ENCODE peak calls at places on chromosomes 12 and 14, in six cellular contexts. L is endothelial cell of umbilical vein, T is IMR-90, G is body of pancreas, Z is thyroid gland, R is transverse colon. S is an unnamed sample.
A peak's percentile ranks its signal among the peaks of the same experiment; 100 is the strongest.

GRCh38 chr12:84912191-84913142 is at the start of gene SLC6A15:
- DNase-seq in L (peak; percentile 27), T (peak; percentile 46), G (peak; percentile 27), Z (peak; percentile 59), R (no peak), S (peak; percentile 85)

GRCh38 chr12:88509851-88510250 is 70.4 kb downstream of the KITLG start:
- DNase-seq in L (no peak), T (no peak), G (no peak), Z (no peak), R (no peak), S (no peak)

GRCh38 chr12:124925117-124925516 is 10.7 kb upstream of the UBC start:
- DNase-seq in L (no peak), T (no peak), G (no peak), Z (no peak), R (no peak), S (no peak)

GRCh38 chr14:69664190-69664742 is 52.9 kb downstream of the SUSD6 start:
- DNase-seq in L (no peak), T (no peak), G (no peak), Z (no peak), R (no peak), S (no peak)

GRCh38 chr12:97650242-97650641 is 187.6 kb downstream of the RMST start:
- DNase-seq in L (no peak), T (no peak), G (no peak), Z (no peak), R (no peak), S (no peak)

GRCh38 chr12:94779520-94779919 is 129.2 kb upstream of the TMCC3 start:
- DNase-seq in L (peak; percentile 58), T (peak; percentile 26), G (no peak), Z (no peak), R (no peak), S (no peak)

GRCh38 chr12:481422-481821 is 21.7 kb downstream of the B4GALNT3 start:
- DNase-seq in L (no peak), T (peak; percentile 11), G (peak; percentile 33), Z (no peak), R (no peak), S (no peak)

GRCh38 chr12:34219046-34219770 is 196.9 kb downstream of the ALG10 start:
- DNase-seq in L (no peak), T (peak; percentile 5), G (no peak), Z (no peak), R (no peak), S (no peak)

GRCh38 chr12:113097716-113098427 is 37.7 kb downstream of the RASAL1 start:
- DNase-seq in L (no peak), T (no peak), G (peak; percentile 35), Z (peak; percentile 46), R (no peak), S (peak; percentile 71)

GRCh38 chr12:122230798-122231197 is 4.9 kb upstream of the DIABLO start:
- DNase-seq in L (no peak), T (no peak), G (no peak), Z (no peak), R (no peak), S (no peak)

GRCh38 chr12:122228092-122228491 is 2.2 kb upstream of the DIABLO start:
- DNase-seq in L (no peak), T (no peak), G (no peak), Z (no peak), R (no peak), S (no peak)

GRCh38 chr12:122225683-122226365 is at the start of gene DIABLO:
- DNase-seq in L (peak; percentile 100), T (peak; percentile 99), G (peak; percentile 100), Z (peak; percentile 100), R (peak; percentile 100), S (peak; percentile 100)

GRCh38 chr12:122227341-122227740 is 1.5 kb upstream of the DIABLO start:
- DNase-seq in L (no peak), T (no peak), G (no peak), Z (no peak), R (no peak), S (no peak)

GRCh38 chr12:122226366-122227222 is 742 bp upstream of the DIABLO start:
- DNase-seq in L (no peak), T (no peak), G (no peak), Z (no peak), R (no peak), S (peak; percentile 21)
- H3K27ac ChIP-seq in L (no peak overlapping the region), T (no peak overlapping the region), G (no peak overlapping the region), Z (no peak overlapping the region), R (peak overlapping the region; percentile 60), S (peak overlapping the region; percentile 34)

GRCh38 chr12:109462868-109463692 is 14.0 kb downstream of the KCTD10 start:
- DNase-seq in L (peak; percentile 92), T (peak; percentile 98), G (peak; percentile 64), Z (peak; percentile 95), R (peak; percentile 74), S (peak; percentile 83)
- TF ChIP-seq POLR2A in L (peak; percentile 23), T (peak; percentile 84), G (no peak), Z (no peak), R (no peak), S (no peak)

GRCh38 chr12:31519525-31519924 is 71.4 kb downstream of the DENND5B start:
- DNase-seq in L (no peak), T (no peak), G (no peak), Z (no peak), R (no peak), S (no peak)
- H3K4me1 ChIP-seq in L (peaks cover 41% of the 10 kb centered on the region), T (peaks cover 23% of the 10 kb centered on the region), G (peaks cover 33% of the 10 kb centered on the region), Z (peaks cover 11% of the 10 kb centered on the region), R (peaks cover 12% of the 10 kb centered on the region), S (peaks cover 17% of the 10 kb centered on the region)

GRCh38 chr12:115000038-115000437 is 316.1 kb upstream of the TBX3 start:
- DNase-seq in L (no peak), T (peak; percentile 54), G (peak; percentile 16), Z (no peak), R (no peak), S (peak; percentile 35)
- H3K27ac ChIP-seq in L (no peak overlapping the region), T (no peak overlapping the region), G (no peak overlapping the region), Z (no peak overlapping the region), R (no peak overlapping the region), S (peak overlapping the region; percentile 52)

GRCh38 chr14:24673534-24674203 is 39.7 kb upstream of the GZMB start:
- DNase-seq in L (no peak), T (no peak), G (no peak), Z (no peak), R (peak; percentile 27), S (no peak)

GRCh38 chr14:24670594-24670993 is 36.6 kb upstream of the GZMB start:
- DNase-seq in L (no peak), T (no peak), G (no peak), Z (no peak), R (no peak), S (no peak)

GRCh38 chr14:24673059-24673458 is 39.1 kb upstream of the GZMB start:
- DNase-seq in L (no peak), T (no peak), G (no peak), Z (no peak), R (no peak), S (no peak)

GRCh38 chr14:24677956-24678355 is 44.0 kb upstream of the GZMB start:
- DNase-seq in L (no peak), T (no peak), G (no peak), Z (no peak), R (no peak), S (no peak)

DNA sequence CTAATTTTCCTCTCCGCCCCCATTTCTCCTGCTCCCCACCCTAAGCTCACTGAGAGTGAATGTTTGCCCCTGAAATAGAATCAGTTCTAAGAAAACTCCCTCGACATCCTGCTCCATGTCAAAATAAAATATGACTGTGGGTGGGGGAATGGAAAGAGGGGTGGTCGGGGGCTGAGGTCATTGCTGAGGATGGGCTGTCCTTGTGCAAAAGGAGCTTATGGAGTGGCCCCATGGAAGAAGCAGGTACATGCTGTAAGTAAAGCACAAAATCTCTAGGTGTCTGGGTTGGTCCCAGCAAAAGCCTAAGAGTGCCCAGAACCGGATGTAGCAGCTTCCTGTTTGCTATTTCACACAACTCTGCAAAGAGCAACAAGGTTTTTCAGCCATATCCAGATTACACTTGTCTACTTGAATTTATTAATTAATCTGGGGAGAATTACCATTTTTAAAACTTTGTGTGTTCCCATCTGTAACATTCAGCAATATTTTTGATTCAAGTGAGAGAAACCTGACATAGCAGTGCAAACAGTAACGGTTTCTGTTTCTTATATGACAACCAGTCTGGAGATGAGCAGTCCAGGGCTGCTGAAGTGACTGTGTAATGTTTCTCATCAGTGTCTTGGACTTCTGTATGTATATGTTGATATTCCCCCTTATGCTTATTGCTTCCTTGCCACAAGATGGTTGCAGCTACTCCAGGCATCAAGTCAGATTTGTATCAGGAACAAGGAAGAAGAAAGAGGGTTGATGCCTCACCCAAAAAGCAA is 40.4 kb upstream of the GZMB start:
- DNase-seq in L (no peak), T (no peak), G (no peak), Z (no peak), R (no peak), S (no peak)
- TF ChIP-seq POLR2A in L (no peak), T (no peak), G (no peak), Z (no peak), R (no peak), S (no peak)

GRCh38 chr14:93972618-93973205 is 3.7 kb downstream of the ASB2 start:
- DNase-seq in L (no peak), T (no peak), G (no peak), Z (no peak), R (no peak), S (no peak)

GRCh38 chr14:93974833-93975232 is 1.5 kb downstream of the ASB2 start:
- DNase-seq in L (no peak), T (no peak), G (no peak), Z (no peak), R (no peak), S (no peak)

GRCh38 chr14:93975791-93976476 is 436 bp downstream of the ASB2 start:
- DNase-seq in L (no peak), T (no peak), G (no peak), Z (no peak), R (no peak), S (peak; percentile 67)

GRCh38 chr14:93973607-93974006 is 2.8 kb downstream of the ASB2 start:
- DNase-seq in L (no peak), T (no peak), G (no peak), Z (no peak), R (no peak), S (no peak)

GRCh38 chr14:93974299-93974698 is 2.1 kb downstream of the ASB2 start:
- DNase-seq in L (no peak), T (no peak), G (no peak), Z (no peak), R (no peak), S (no peak)
- H3K4me1 ChIP-seq in L (no peaks in the 10 kb centered on the region), T (peaks cover 7% of the 10 kb centered on the region), G (no peaks in the 10 kb centered on the region), Z (no peaks in the 10 kb centered on the region), R (peaks cover 22% of the 10 kb centered on the region), S (no peaks in the 10 kb centered on the region)

GRCh38 chr12:11847539-11847938 is 198.1 kb downstream of the ETV6 start:
- DNase-seq in L (no peak), T (no peak), G (no peak), Z (no peak), R (no peak), S (no peak)
- H3K27ac ChIP-seq in L (no peak overlapping the region), T (no peak overlapping the region), G (no peak overlapping the region), Z (no peak overlapping the region), R (no peak overlapping the region), S (no peak overlapping the region)

S was measured in testis.